ENCODE peak calls at places on chromosomes 7 and 10, in six cellular contexts. S is fibroblast of lung; V is activated CD4-positive, alpha-beta T cell treated with anti-CD3 and anti-CD28 coated beads, Interleukin-2, amount 50 U/mL, for 1 hour; O is GM03348; H is activated effector memory CD4-positive, alpha-beta T cell treated with anti-CD3 and anti-CD28 coated beads, Interleukin-2, amount 50 U/mL, for 16 hours; E is activated T-cell treated with anti-CD3 and anti-CD28 coated beads for 48 hours. A is an unnamed sample.

GRCh38 chr7:115013887-115014286 is 92.0 kb downstream of the MDFIC start:
- DNase-seq in V (no peak), H (no peak), O (no peak), S (no peak), E (no peak), A (no peak)

GRCh38 chr10:104254493-104255243 is at the start of gene GSTO1:
- DNase-seq in V (peak; percentile 28), H (peak; percentile 84), E (peak; percentile 50), S (peak; percentile 77), O (peak; percentile 91), A (peak; percentile 14)

GRCh38 chr7:99614495-99614894 is 2.3 kb upstream of the ZSCAN25 start:
- DNase-seq in O (no peak), H (no peak), E (no peak), V (no peak), S (no peak), A (no peak)

GRCh38 chr10:992523-993340 is 4.5 kb downstream of the GTPBP4 start:
- DNase-seq in S (no peak), H (no peak), V (no peak), O (no peak), E (no peak), A (no peak)

GRCh38 chr10:59060852-59061251 is 115.6 kb upstream of the PHYHIPL start:
- DNase-seq in E (no peak), S (no peak), O (no peak), H (no peak), V (no peak), A (no peak)

GRCh38 chr7:124250297-124251034 is 217.6 kb upstream of the TMEM229A start:
- DNase-seq in E (no peak), O (no peak), S (peak; percentile 33), V (no peak), H (no peak), A (no peak)

GRCh38 chr10:80498039-80498832 is 39.5 kb upstream of the SH2D4B start:
- DNase-seq in E (no peak), V (no peak), H (no peak), O (no peak), S (no peak), A (no peak)

GRCh38 chr7:16801111-16801542 is 3.7 kb downstream of the AGR2 start:
- DNase-seq in O (peak; percentile 74), V (no peak), H (no peak), E (no peak), S (peak; percentile 67), A (peak; percentile 71)

GRCh38 chr10:46543379-46544014 is 13.0 kb downstream of the GPRIN2 start:
- DNase-seq in E (no peak), S (no peak), V (peak; percentile 1), O (no peak), H (no peak), A (no peak)

A was measured in kidney glomerular epithelial cell.